ENCODE peak calls at places on chromosomes 11 and 22, in nine cellular contexts. K is cardiac muscle cell; S is stimulated activated CD8-positive, alpha-beta memory T cell treated with anti-CD3 and anti-CD28 coated beads, Interleukin-15, amount 100 ng/mL, for 4 hours; J is NCI-H2029; T is hypothalamus; B is stimulated activated naive CD4-positive, alpha-beta T cell treated with Interleukin-2 at 50 U/mL for 16 hours; V is stomach; N is T47D; U is H4. E is an unnamed sample.

GRCh38 chr11:6610591-6610990 is 1.4 kb downstream of the TAF10 start:
- DNase-seq in K (no peak), S (no peak), J (no peak), T (no peak), B (no peak), V (no peak), N (no peak), U (no peak), E (no peak)

GRCh38 chr11:115464269-115464668 is 39.9 kb downstream of the CADM1 start:
- DNase-seq in K (no peak), S (no peak), J (no peak), T (no peak), B (no peak), V (no peak), N (no peak), U (no peak), E (no peak)

GRCh38 chr11:39443424-39444022 is 2015.9 kb downstream of the LRRC4C start:
- DNase-seq in K (no peak), S (no peak), J (no peak), T (no peak), B (no peak), V (no peak), N (no peak), U (no peak), E (no peak)

GRCh38 chr11:57712256-57713150 is at the start of gene TMX2:
- DNase-seq in K (peak), S (peak), J (peak), T (peak), B (peak), V (peak), N (peak), U (peak), E (peak)

GRCh38 chr11:43987384-43988039 is 45.1 kb downstream of the C11orf96 start:
- DNase-seq in K (no peak), S (no peak), J (no peak), T (no peak), B (no peak), V (peak), N (no peak), U (peak), E (peak)

GRCh38 chr11:12799373-12799835 is 125.2 kb downstream of the TEAD1 start:
- DNase-seq in K (no peak), S (no peak), J (peak), T (no peak), B (no peak), V (no peak), N (no peak), U (no peak), E (no peak)

GRCh38 chr11:71488086-71488967 is 35.3 kb downstream of the NADSYN1 start:
- DNase-seq in K (peak), S (no peak), J (no peak), T (no peak), B (no peak), V (no peak), N (no peak), U (no peak), E (peak)

GRCh38 chr11:19460718-19461405 is 220.1 kb upstream of the E2F8 start:
- DNase-seq in K (no peak), S (no peak), J (no peak), T (no peak), B (no peak), V (no peak), N (no peak), U (no peak), E (no peak)

GRCh38 chr11:33703771-33704170 is 3.1 kb upstream of the C11orf91 start:
- DNase-seq in K (no peak), S (no peak), J (no peak), T (no peak), B (no peak), V (peak), N (no peak), U (no peak), E (no peak)

GRCh38 chr22:37163618-37164534 is 14.2 kb upstream of the IL2RB start:
- DNase-seq in K (no peak), S (no peak), J (no peak), T (no peak), B (peak), V (no peak), N (no peak), U (no peak), E (no peak)

GRCh38 chr11:93689166-93689734 is 27.8 kb downstream of the CEP295 start:
- DNase-seq in K (no peak), S (no peak), J (no peak), T (no peak), B (no peak), V (no peak), N (no peak), U (no peak), E (no peak)

GRCh38 chr11:3962406-3962840 is 107.0 kb downstream of the STIM1 start:
- DNase-seq in K (no peak), S (no peak), J (no peak), T (no peak), B (no peak), V (no peak), N (no peak), U (no peak), E (peak)